ENCODE peak calls at places on chromosome 11, in nine cellular contexts. U is CD4-positive, alpha-beta memory T cell; B is activated CD4-positive, alpha-beta T cell treated with anti-CD3 and anti-CD28 coated beads, Interleukin-2, amount 10 ng/mL, durations not matched to agents 7 days and 5 days; E is sigmoid colon; Z is fibroblast of pulmonary artery; D is putamen; I is stimulated activated naive CD4-positive, alpha-beta T cell; Y is HS-5; R is AG20443. P is an unnamed sample.

GRCh38 chr11:129317564-129317963 is 58.1 kb upstream of the BARX2 start:
- DNase-seq in R (no peak), E (no peak), Z (no peak), Y (no peak), B (no peak), I (no peak), U (no peak), D (no peak), P (no peak)

GRCh38 chr11:125250316-125250870 is 85.8 kb downstream of the PKNOX2 start:
- DNase-seq in U (no peak), I (no peak), E (no peak), Z (no peak), R (no peak), Y (no peak), B (no peak), D (no peak), P (no peak)

GRCh38 chr11:134725939-134726639 is 314.0 kb upstream of the B3GAT1 start:
- DNase-seq in U (no peak), Y (no peak), Z (no peak), E (no peak), D (no peak), R (no peak), B (no peak), I (no peak), P (no peak)

GRCh38 chr11:91707652-91708051 is 517.0 kb upstream of the FAT3 start:
- DNase-seq in E (no peak), I (no peak), R (no peak), Z (no peak), Y (no peak), D (no peak), U (no peak), B (no peak), P (no peak)

GRCh38 chr11:66183581-66184048 is 84.8 kb upstream of the RAB1B start:
- DNase-seq in I (no peak), Y (no peak), U (peak), E (no peak), R (no peak), B (peak), D (no peak), Z (no peak), P (no peak)

GRCh38 chr11:69598147-69598546 is 42.8 kb upstream of the CCND1 start:
- DNase-seq in R (no peak), U (no peak), Z (no peak), Y (no peak), B (no peak), D (no peak), I (no peak), E (no peak), P (no peak)

GRCh38 chr11:3180869-3181268 is 15.8 kb upstream of the OSBPL5 start:
- DNase-seq in I (no peak), U (no peak), Z (no peak), R (no peak), E (peak), D (no peak), Y (no peak), B (no peak), P (peak)

GRCh38 chr11:2319791-2320481 is 18.1 kb downstream of the TSPAN32 start:
- DNase-seq in Y (no peak), D (no peak), B (no peak), I (no peak), Z (no peak), E (peak), R (no peak), U (no peak), P (no peak)

GRCh38 chr11:46198873-46199250 is 77.6 kb upstream of the PHF21A start:
- DNase-seq in U (no peak), I (no peak), R (no peak), B (no peak), D (no peak), E (no peak), Y (no peak), Z (no peak), P (no peak)

GRCh38 chr11:8809185-8809584 is 101.8 kb upstream of the AKIP1 start:
- DNase-seq in I (no peak), D (no peak), U (no peak), B (no peak), E (no peak), Y (no peak), Z (no peak), R (no peak), P (no peak)

P was measured in left cardiac atrium.